ENCODE peak calls at places on chromosomes 3 and 15, in seven cellular contexts. One of them, this sample, is unnamed.

GRCh38 chr3:190217081-190217480 is 96.4 kb upstream of the P3H2 start:
- DNase-seq in B cell: no peak
- DNase-seq in right atrium auricular region: no peak
- DNase-seq in left lung: no peak
- DNase-seq in left ventricle myocardium inferior: no peak
- DNase-seq in osteoblast: no peak
- DNase-seq in fibroblast of lung: peak; percentile 55
- DNase-seq in this sample: peak; percentile 73

GRCh38 chr15:37109952-37110630 is 9.7 kb upstream of the MEIS2 start:
- DNase-seq in right atrium auricular region: peak; percentile 74
- DNase-seq in B cell: no peak
- DNase-seq in left lung: peak; percentile 63
- DNase-seq in fibroblast of lung: peak; percentile 68
- DNase-seq in left ventricle myocardium inferior: peak; percentile 61
- DNase-seq in osteoblast: no peak
- DNase-seq in this sample: no peak

GRCh38 chr3:172189987-172190603 is 150.7 kb downstream of the FNDC3B start:
- DNase-seq in left ventricle myocardium inferior: no peak
- DNase-seq in left lung: no peak
- DNase-seq in fibroblast of lung: no peak
- DNase-seq in right atrium auricular region: no peak
- DNase-seq in osteoblast: no peak
- DNase-seq in B cell: no peak
- DNase-seq in this sample: no peak

GRCh38 chr3:81395739-81396138 is 365.7 kb downstream of the GBE1 start:
- DNase-seq in osteoblast: no peak
- DNase-seq in right atrium auricular region: no peak
- DNase-seq in fibroblast of lung: no peak
- DNase-seq in B cell: no peak
- DNase-seq in left ventricle myocardium inferior: no peak
- DNase-seq in left lung: peak; percentile 16
- DNase-seq in this sample: no peak

GRCh38 chr3:192917258-192917507 is 473 bp downstream of the MB21D2 start:
- DNase-seq in left ventricle myocardium inferior: no peak
- DNase-seq in fibroblast of lung: no peak
- DNase-seq in B cell: no peak
- DNase-seq in left lung: no peak
- DNase-seq in osteoblast: no peak
- DNase-seq in right atrium auricular region: no peak
- DNase-seq in this sample: no peak

GRCh38 chr3:141795719-141796435 is 32.7 kb downstream of the GRK7 start:
- DNase-seq in fibroblast of lung: peak; percentile 7
- DNase-seq in osteoblast: no peak
- DNase-seq in left ventricle myocardium inferior: peak; percentile 65
- DNase-seq in right atrium auricular region: peak; percentile 79
- DNase-seq in B cell: no peak
- DNase-seq in left lung: no peak
- DNase-seq in this sample: no peak

GRCh38 chr15:32030795-32031194 is 480 bp downstream of the CHRNA7 start:
- DNase-seq in left lung: no peak
- DNase-seq in osteoblast: peak; percentile 39
- DNase-seq in left ventricle myocardium inferior: no peak
- DNase-seq in B cell: no peak
- DNase-seq in fibroblast of lung: no peak
- DNase-seq in right atrium auricular region: no peak
- DNase-seq in this sample: no peak

GRCh38 chr15:40441736-40442531 is 1.2 kb downstream of the BAHD1 start:
- DNase-seq in right atrium auricular region: no peak
- DNase-seq in fibroblast of lung: no peak
- DNase-seq in left lung: peak; percentile 87
- DNase-seq in B cell: peak; percentile 69
- DNase-seq in osteoblast: peak; percentile 91
- DNase-seq in left ventricle myocardium inferior: no peak
- DNase-seq in this sample: no peak

GRCh38 chr3:114231616-114232015 is 5.8 kb downstream of the ZNF80 start:
- DNase-seq in B cell: no peak
- DNase-seq in fibroblast of lung: no peak
- DNase-seq in left lung: no peak
- DNase-seq in left ventricle myocardium inferior: no peak
- DNase-seq in osteoblast: no peak
- DNase-seq in right atrium auricular region: no peak
- DNase-seq in this sample: no peak

GRCh38 chr3:189830401-189830800 is 199.2 kb downstream of the TP63 start:
- DNase-seq in left ventricle myocardium inferior: no peak
- DNase-seq in right atrium auricular region: no peak
- DNase-seq in left lung: no peak
- DNase-seq in fibroblast of lung: no peak
- DNase-seq in B cell: no peak
- DNase-seq in osteoblast: no peak
- DNase-seq in this sample: no peak

GRCh38 chr3:19342428-19342827 is 194.1 kb downstream of the KCNH8 start:
- DNase-seq in osteoblast: no peak
- DNase-seq in right atrium auricular region: no peak
- DNase-seq in fibroblast of lung: no peak
- DNase-seq in left lung: no peak
- DNase-seq in B cell: no peak
- DNase-seq in left ventricle myocardium inferior: no peak
- DNase-seq in this sample: no peak

GRCh38 chr15:81752974-81753373 is 292.8 kb downstream of the MEX3B start:
- DNase-seq in left lung: no peak
- DNase-seq in left ventricle myocardium inferior: no peak
- DNase-seq in right atrium auricular region: no peak
- DNase-seq in B cell: no peak
- DNase-seq in osteoblast: no peak
- DNase-seq in fibroblast of lung: no peak
- DNase-seq in this sample: no peak

GRCh38 chr15:70555713-70556112 is 207.6 kb downstream of the UACA start:
- DNase-seq in left lung: no peak
- DNase-seq in fibroblast of lung: no peak
- DNase-seq in B cell: no peak
- DNase-seq in left ventricle myocardium inferior: no peak
- DNase-seq in right atrium auricular region: no peak
- DNase-seq in osteoblast: no peak
- DNase-seq in this sample: no peak

GRCh38 chr3:156728267-156728985 is 54.0 kb downstream of the TIPARP start:
- DNase-seq in left lung: no peak
- DNase-seq in right atrium auricular region: no peak
- DNase-seq in fibroblast of lung: peak; percentile 26
- DNase-seq in B cell: no peak
- DNase-seq in left ventricle myocardium inferior: no peak
- DNase-seq in osteoblast: no peak
- DNase-seq in this sample: no peak

GRCh38 chr3:55296781-55297180 is 190.3 kb downstream of the WNT5A start:
- DNase-seq in right atrium auricular region: no peak
- DNase-seq in osteoblast: no peak
- DNase-seq in left ventricle myocardium inferior: no peak
- DNase-seq in B cell: no peak
- DNase-seq in left lung: no peak
- DNase-seq in fibroblast of lung: peak; percentile 30
- DNase-seq in this sample: no peak

GRCh38 chr3:141845407-141846049 is 30.9 kb upstream of the ATP1B3 start:
- DNase-seq in B cell: no peak
- DNase-seq in fibroblast of lung: no peak
- DNase-seq in left lung: no peak
- DNase-seq in right atrium auricular region: no peak
- DNase-seq in osteoblast: no peak
- DNase-seq in left ventricle myocardium inferior: no peak
- DNase-seq in this sample: no peak

GRCh38 chr15:67030036-67030762 is 35.2 kb upstream of the SMAD3 start:
- DNase-seq in B cell: no peak
- DNase-seq in right atrium auricular region: no peak
- DNase-seq in left ventricle myocardium inferior: no peak
- DNase-seq in osteoblast: no peak
- DNase-seq in fibroblast of lung: no peak
- DNase-seq in left lung: no peak
- DNase-seq in this sample: no peak

GRCh38 chr3:140219923-140220452 is 285.0 kb downstream of the CLSTN2 start:
- DNase-seq in fibroblast of lung: no peak
- DNase-seq in left lung: no peak
- DNase-seq in B cell: no peak
- DNase-seq in left ventricle myocardium inferior: no peak
- DNase-seq in osteoblast: peak; percentile 11
- DNase-seq in right atrium auricular region: no peak
- DNase-seq in this sample: no peak

GRCh38 chr15:77034620-77035467 is 36.1 kb downstream of the TSPAN3 start:
- DNase-seq in osteoblast: peak; percentile 94
- DNase-seq in right atrium auricular region: peak; percentile 55
- DNase-seq in B cell: peak; percentile 70
- DNase-seq in left lung: peak; percentile 74
- DNase-seq in fibroblast of lung: no peak
- DNase-seq in left ventricle myocardium inferior: no peak
- DNase-seq in this sample: peak; percentile 24

GRCh38 chr3:128878011-128878457 is 1.4 kb upstream of the ACAD9 start:
- DNase-seq in B cell: no peak
- DNase-seq in left ventricle myocardium inferior: no peak
- DNase-seq in osteoblast: no peak
- DNase-seq in left lung: no peak
- DNase-seq in fibroblast of lung: no peak
- DNase-seq in right atrium auricular region: no peak
- DNase-seq in this sample: no peak

GRCh38 chr3:139764069-139764905 is 86.5 kb upstream of the NMNAT3 start:
- DNase-seq in fibroblast of lung: peak; percentile 46
- DNase-seq in osteoblast: no peak
- DNase-seq in right atrium auricular region: no peak
- DNase-seq in left ventricle myocardium inferior: no peak
- DNase-seq in left lung: no peak
- DNase-seq in B cell: no peak
- DNase-seq in this sample: no peak

DNA sequence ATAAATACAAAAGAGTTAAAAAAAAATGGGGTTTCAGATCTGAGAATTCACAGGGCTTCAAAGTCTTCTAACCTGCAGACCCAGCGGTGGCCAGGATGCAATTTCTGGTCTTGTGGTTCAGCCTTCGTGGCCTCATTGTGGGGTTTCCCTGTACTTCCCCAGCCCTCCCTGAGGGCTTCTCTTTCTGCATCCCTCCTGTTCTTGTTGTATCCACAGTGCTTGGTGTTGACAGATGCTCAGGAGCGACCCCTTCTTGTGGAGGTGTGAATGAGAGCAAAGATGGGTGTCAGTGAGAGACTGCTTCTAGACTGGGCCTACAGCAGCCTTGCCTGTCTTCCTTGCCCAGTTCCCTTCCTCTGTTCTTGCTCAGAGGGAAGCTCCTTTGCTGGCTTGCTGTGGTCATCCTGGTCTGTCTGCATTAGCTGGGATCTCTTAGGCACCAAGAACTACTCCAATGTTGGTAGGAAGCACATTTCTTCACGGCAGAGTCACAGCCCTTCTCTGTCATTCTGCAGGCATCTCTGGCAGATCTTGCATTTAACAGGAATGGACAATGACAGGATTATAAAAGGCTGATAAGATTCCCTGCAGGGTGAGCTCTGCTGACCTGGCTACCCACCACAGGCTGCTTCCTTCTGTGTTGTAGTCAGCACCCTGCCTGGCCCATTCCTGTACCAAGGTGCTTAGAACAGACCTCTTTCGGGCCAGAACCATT is 317.8 kb upstream of the C2CD4B start:
- DNase-seq in left lung: no peak
- DNase-seq in B cell: no peak
- DNase-seq in fibroblast of lung: peak; percentile 59
- DNase-seq in left ventricle myocardium inferior: no peak
- DNase-seq in osteoblast: peak; percentile 82
- DNase-seq in right atrium auricular region: no peak
- DNase-seq in this sample: peak; percentile 40
- TF ChIP-seq CTCF in left lung: no peak
- TF ChIP-seq CTCF in B cell: no peak
- TF ChIP-seq CTCF in fibroblast of lung: no peak
- TF ChIP-seq CTCF in left ventricle myocardium inferior: no peak
- TF ChIP-seq CTCF in osteoblast: peak; percentile 29
- TF ChIP-seq CTCF in right atrium auricular region: no peak
- TF ChIP-seq CTCF in this sample: no peak

GRCh38 chr3:40237892-40238571 is 71.5 kb upstream of the EIF1B start:
- DNase-seq in right atrium auricular region: no peak
- DNase-seq in fibroblast of lung: peak; percentile 2
- DNase-seq in B cell: no peak
- DNase-seq in osteoblast: no peak
- DNase-seq in left lung: no peak
- DNase-seq in left ventricle myocardium inferior: no peak
- DNase-seq in this sample: peak; percentile 4
- TF ChIP-seq CTCF in right atrium auricular region: peak; percentile 18
- TF ChIP-seq CTCF in fibroblast of lung: peak; percentile 3
- TF ChIP-seq CTCF in B cell: no peak
- TF ChIP-seq CTCF in osteoblast: peak; percentile 26
- TF ChIP-seq CTCF in left lung: no peak
- TF ChIP-seq CTCF in left ventricle myocardium inferior: peak; percentile 65
- TF ChIP-seq CTCF in this sample: no peak

GRCh38 chr3:136351351-136351750 is 101.2 kb downstream of the PCCB start:
- DNase-seq in left lung: no peak
- DNase-seq in fibroblast of lung: peak; percentile 58
- DNase-seq in osteoblast: no peak
- DNase-seq in B cell: no peak
- DNase-seq in right atrium auricular region: no peak
- DNase-seq in left ventricle myocardium inferior: no peak
- DNase-seq in this sample: no peak

GRCh38 chr3:136353461-136353860 is 103.3 kb downstream of the PCCB start:
- DNase-seq in left ventricle myocardium inferior: no peak
- DNase-seq in fibroblast of lung: no peak
- DNase-seq in B cell: no peak
- DNase-seq in right atrium auricular region: no peak
- DNase-seq in left lung: no peak
- DNase-seq in osteoblast: no peak
- DNase-seq in this sample: no peak

GRCh38 chr3:136350557-136350956 is 100.4 kb downstream of the PCCB start:
- DNase-seq in left lung: no peak
- DNase-seq in left ventricle myocardium inferior: no peak
- DNase-seq in right atrium auricular region: no peak
- DNase-seq in osteoblast: no peak
- DNase-seq in B cell: no peak
- DNase-seq in fibroblast of lung: peak; percentile 71
- DNase-seq in this sample: no peak

GRCh38 chr3:136350132-136350531 is 100.0 kb downstream of the PCCB start:
- DNase-seq in B cell: no peak
- DNase-seq in left lung: no peak
- DNase-seq in left ventricle myocardium inferior: no peak
- DNase-seq in fibroblast of lung: peak; percentile 93
- DNase-seq in right atrium auricular region: no peak
- DNase-seq in osteoblast: peak; percentile 86
- DNase-seq in this sample: peak; percentile 90

GRCh38 chr3:136351905-136352304 is 101.8 kb downstream of the PCCB start:
- DNase-seq in right atrium auricular region: no peak
- DNase-seq in osteoblast: no peak
- DNase-seq in left lung: no peak
- DNase-seq in fibroblast of lung: no peak
- DNase-seq in left ventricle myocardium inferior: no peak
- DNase-seq in B cell: no peak
- DNase-seq in this sample: no peak
- TF ChIP-seq CTCF in right atrium auricular region: no peak
- TF ChIP-seq CTCF in osteoblast: peak; percentile 21
- TF ChIP-seq CTCF in left lung: no peak
- TF ChIP-seq CTCF in fibroblast of lung: no peak
- TF ChIP-seq CTCF in left ventricle myocardium inferior: peak; percentile 19
- TF ChIP-seq CTCF in B cell: no peak
- TF ChIP-seq CTCF in this sample: peak; percentile 29

DNA sequence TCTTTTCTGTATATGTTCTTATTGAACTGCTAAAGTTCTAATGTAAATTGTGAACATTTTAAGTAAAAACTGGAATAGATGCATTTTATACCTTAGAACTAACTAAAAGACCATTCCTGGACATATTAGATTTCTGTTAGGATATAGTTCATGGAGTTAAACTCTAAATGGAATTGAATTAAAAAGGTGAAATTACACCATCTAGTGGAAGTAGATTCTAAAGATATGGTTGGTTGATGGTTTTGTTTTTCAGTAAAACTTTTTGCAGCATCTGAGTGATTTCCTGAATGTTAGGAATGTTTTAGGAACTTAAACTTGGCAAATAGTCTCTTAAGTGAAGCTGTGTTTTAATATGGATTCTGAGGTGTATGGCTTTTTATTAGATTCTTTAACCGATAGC is 96.8 kb downstream of the SLMAP start:
- DNase-seq in left ventricle myocardium inferior: no peak
- DNase-seq in fibroblast of lung: peak; percentile 33
- DNase-seq in right atrium auricular region: no peak
- DNase-seq in B cell: no peak
- DNase-seq in left lung: no peak
- DNase-seq in osteoblast: peak; percentile 65
- DNase-seq in this sample: peak; percentile 25
- TF ChIP-seq CTCF in left ventricle myocardium inferior: peak; percentile 22
- TF ChIP-seq CTCF in fibroblast of lung: no peak
- TF ChIP-seq CTCF in right atrium auricular region: no peak
- TF ChIP-seq CTCF in B cell: peak; percentile 25
- TF ChIP-seq CTCF in left lung: peak; percentile 24
- TF ChIP-seq CTCF in osteoblast: peak; percentile 48
- TF ChIP-seq CTCF in this sample: peak; percentile 24